ENCODE peak calls at places on chromosomes 11 and 22, in ten cellular contexts. Z is Kasumi-1, O is T-helper 1 cell, N is SJSA1, K is AG04449, R is lung, Y is A673, V is WTC11, Q is activated T-cell treated with anti-CD3 and anti-CD28 coated beads for 1 hour, H is lower lobe of right lung. A is an unnamed sample.

GRCh38 chr22:50703726-50704509 is 31.3 kb downstream of the SHANK3 start:
- DNase-seq in R (no peak), O (peak), Z (no peak), V (no peak), K (no peak), N (no peak), Y (no peak), H (peak), Q (no peak), A (no peak)

GRCh38 chr11:84800755-84801346 is 826.3 kb downstream of the DLG2 start:
- DNase-seq in O (no peak), Y (peak), H (no peak), Q (no peak), R (no peak), N (peak), K (peak), Z (no peak), V (no peak), A (peak)

GRCh38 chr11:103894034-103894433 is 142.4 kb upstream of the DDI1 start:
- DNase-seq in N (no peak), Z (no peak), Q (no peak), R (no peak), H (no peak), K (no peak), Y (no peak), V (no peak), O (no peak), A (no peak)

GRCh38 chr11:119363081-119363861 is 16.8 kb upstream of the MFRP start:
- DNase-seq in V (no peak), H (no peak), Z (no peak), N (no peak), O (no peak), Q (no peak), K (no peak), Y (no peak), R (no peak), A (no peak)

GRCh38 chr11:86559311-86559945 is 113.0 kb downstream of the ME3 start:
- DNase-seq in Y (peak), H (no peak), Z (no peak), K (no peak), R (no peak), N (no peak), V (no peak), O (no peak), Q (no peak), A (peak)

GRCh38 chr22:46054091-46054877 is 77.3 kb upstream of the WNT7B start:
- DNase-seq in Q (no peak), N (peak), Y (peak), O (no peak), R (peak), H (peak), Z (peak), K (no peak), V (peak), A (peak)

GRCh38 chr11:64947202-64947814 is 11.6 kb upstream of the GPHA2 start:
- DNase-seq in Q (no peak), Z (no peak), R (no peak), H (no peak), K (no peak), V (no peak), Y (no peak), O (no peak), N (no peak), A (peak)

GRCh38 chr22:49331878-49332277 is 495.8 kb downstream of the BRD1 start:
- DNase-seq in K (no peak), Q (no peak), Z (no peak), O (no peak), R (peak), N (no peak), Y (no peak), H (peak), V (no peak), A (no peak)

GRCh38 chr11:65423516-65424199 is 1.1 kb downstream of the NEAT1 start:
- DNase-seq in Q (no peak), Y (no peak), V (no peak), H (no peak), N (peak), K (no peak), O (no peak), Z (no peak), R (no peak), A (peak)

GRCh38 chr11:57978686-57979531 is 44.8 kb upstream of the OR9Q1 start:
- DNase-seq in Y (no peak), Q (no peak), N (no peak), Z (no peak), R (no peak), H (no peak), O (no peak), K (no peak), V (no peak), A (no peak)

GRCh38 chr22:45217345-45217744 is 23.3 kb downstream of the KIAA0930 start:
- DNase-seq in N (no peak), V (no peak), Z (no peak), O (no peak), Q (no peak), Y (no peak), H (no peak), K (no peak), R (no peak), A (no peak)

GRCh38 chr11:75524576-75525432 is 937 bp downstream of the GDPD5 start:
- DNase-seq in K (no peak), Y (no peak), N (peak), Q (no peak), V (peak), Z (peak), O (peak), H (no peak), R (no peak), A (no peak)

GRCh38 chr22:32341122-32341740 is 16.4 kb upstream of the RFPL3 start:
- DNase-seq in K (no peak), Z (no peak), Y (no peak), Q (no peak), V (no peak), H (no peak), N (no peak), O (no peak), R (no peak), A (no peak)

GRCh38 chr22:24826710-24827285 is 20.8 kb downstream of the SGSM1 start:
- DNase-seq in Q (no peak), N (no peak), H (no peak), K (no peak), Z (no peak), V (no peak), Y (no peak), R (no peak), O (no peak), A (no peak)

GRCh38 chr11:27381238-27381666 is 18.2 kb upstream of the CCDC34 start:
- DNase-seq in N (no peak), R (no peak), K (no peak), Q (no peak), Y (no peak), V (no peak), Z (no peak), O (no peak), H (no peak), A (no peak)

GRCh38 chr22:33715221-33715620 is 205.1 kb downstream of the LARGE1 start:
- DNase-seq in H (no peak), O (no peak), K (no peak), N (no peak), Q (no peak), V (no peak), R (no peak), Y (no peak), Z (no peak), A (no peak)

GRCh38 chr11:114259551-114259983 is 36.6 kb upstream of the NNMT start:
- DNase-seq in Y (peak), Q (no peak), Z (no peak), R (no peak), N (no peak), K (no peak), H (no peak), O (no peak), V (no peak), A (no peak)

GRCh38 chr11:79100093-79100704 is 340.6 kb downstream of the TENM4 start:
- DNase-seq in H (no peak), K (no peak), Y (peak), Q (no peak), Z (peak), V (peak), O (no peak), R (peak), N (peak), A (peak)

GRCh38 chr11:99973993-99974392 is 713.1 kb upstream of the ARHGAP42 start:
- DNase-seq in V (no peak), Q (no peak), O (no peak), H (no peak), N (no peak), Y (no peak), K (no peak), R (no peak), Z (no peak), A (no peak)

GRCh38 chr22:23386822-23387580 is 193.1 kb downstream of the IGLL1 start:
- DNase-seq in N (no peak), Z (no peak), H (no peak), Y (no peak), O (no peak), K (no peak), Q (no peak), R (no peak), V (peak), A (no peak)

GRCh38 chr11:75240381-75241035 is at the start of gene TPBGL:
- DNase-seq in N (no peak), Q (no peak), O (no peak), R (no peak), Z (no peak), H (no peak), Y (peak), K (no peak), V (peak), A (no peak)

GRCh38 chr11:19079643-19080440 is 19.3 kb upstream of the MRGPRX2 start:
- DNase-seq in K (peak), R (no peak), V (no peak), N (no peak), H (no peak), Y (peak), Q (no peak), O (no peak), Z (no peak), A (peak)

GRCh38 chr11:26276798-26277424 is 55.0 kb upstream of the ANO3 start:
- DNase-seq in Y (peak), V (peak), Q (peak), K (peak), R (peak), N (peak), H (no peak), Z (peak), O (no peak), A (peak)

GRCh38 chr11:2744166-2744565 is 44.4 kb upstream of the KCNQ1OT1 start:
- DNase-seq in Z (no peak), O (no peak), Y (no peak), H (peak), K (no peak), N (no peak), R (no peak), Q (no peak), V (no peak), A (no peak)

GRCh38 chr11:94376841-94377240 is 24.4 kb downstream of the GPR83 start:
- DNase-seq in N (no peak), Q (no peak), Y (no peak), K (no peak), H (no peak), R (no peak), V (no peak), O (no peak), Z (no peak), A (no peak)

GRCh38 chr11:107856180-107856980 is 2.2 kb downstream of the SLC35F2 start:
- DNase-seq in N (no peak), H (no peak), Y (peak), K (no peak), Z (no peak), O (no peak), Q (no peak), V (no peak), R (no peak), A (no peak)

GRCh38 chr11:67397986-67398660 is 3.5 kb downstream of the PPP1CA start:
- DNase-seq in V (no peak), N (no peak), Y (no peak), O (no peak), R (no peak), K (no peak), H (no peak), Q (no peak), Z (no peak), A (no peak)